ENCODE peak calls at places on chromosomes 5 and 9, in nine cellular contexts. V, Y, T, I, N, C, L, U and Q are unnamed samples.
A peak's percentile ranks its signal among the peaks of the same experiment; 100 is the strongest.

GRCh38 chr9:110015759-110016158 is 192.2 kb downstream of the C9orf152 start:
- DNase-seq in V (no peak), Y (no peak), T (no peak), I (no peak), N (peak; percentile 93), C (peak; percentile 88), L (no peak), U (no peak), Q (no peak)

GRCh38 chr5:159907689-159908088 is 8.6 kb upstream of the ADRA1B start:
- DNase-seq in V (no peak), Y (no peak), T (no peak), I (no peak), N (no peak), C (no peak), L (no peak), U (no peak), Q (no peak)

GRCh38 chr5:159850192-159850573 is 66.1 kb upstream of the ADRA1B start:
- DNase-seq in V (no peak), Y (no peak), T (no peak), I (no peak), N (peak; percentile 76), C (peak; percentile 90), L (no peak), U (no peak), Q (peak; percentile 88)

GRCh38 chr9:13845460-13845859 is 468.5 kb downstream of the NFIB start:
- DNase-seq in V (no peak), Y (no peak), T (no peak), I (no peak), N (no peak), C (peak; percentile 81), L (no peak), U (no peak), Q (no peak)

GRCh38 chr5:168408561-168409321 is 77.5 kb upstream of the RARS1 start:
- DNase-seq in V (no peak), Y (no peak), T (no peak), I (no peak), N (no peak), C (peak; percentile 60), L (no peak), U (no peak), Q (no peak)

GRCh38 chr9:92781902-92782301 is 17.3 kb upstream of the BICD2 start:
- DNase-seq in V (no peak), Y (no peak), T (no peak), I (no peak), N (peak; percentile 86), C (no peak), L (no peak), U (no peak), Q (no peak)

GRCh38 chr9:36974731-36975130 is 59.3 kb downstream of the PAX5 start:
- DNase-seq in V (peak; percentile 24), Y (no peak), T (peak; percentile 33), I (no peak), N (no peak), C (no peak), L (no peak), U (no peak), Q (no peak)

GRCh38 chr5:44645502-44645901 is 163.2 kb upstream of the MRPS30 start:
- DNase-seq in V (no peak), Y (no peak), T (no peak), I (no peak), N (no peak), C (no peak), L (no peak), U (no peak), Q (no peak)

GRCh38 chr9:5608298-5609254 is 20.3 kb upstream of the RIC1 start:
- DNase-seq in V (no peak), Y (no peak), T (no peak), I (peak; percentile 19), N (no peak), C (peak; percentile 69), L (no peak), U (no peak), Q (no peak)

GRCh38 chr9:127162046-127162445 is 39.6 kb upstream of the ANGPTL2 start:
- DNase-seq in V (no peak), Y (peak; percentile 4), T (no peak), I (no peak), N (no peak), C (no peak), L (no peak), U (no peak), Q (peak; percentile 47)

GRCh38 chr5:74085782-74086181 is 459.8 kb downstream of the ARHGEF28 start:
- DNase-seq in V (no peak), Y (no peak), T (no peak), I (no peak), N (no peak), C (no peak), L (no peak), U (no peak), Q (no peak)

GRCh38 chr9:120755827-120756434 is 37.3 kb downstream of the FBXW2 start:
- DNase-seq in V (peak; percentile 64), Y (peak; percentile 18), T (peak; percentile 50), I (peak; percentile 70), N (peak; percentile 90), C (peak; percentile 53), L (peak; percentile 70), U (no peak), Q (no peak)

GRCh38 chr9:12666813-12667212 is 26.4 kb upstream of the TYRP1 start:
- DNase-seq in V (no peak), Y (no peak), T (no peak), I (no peak), N (no peak), C (no peak), L (no peak), U (no peak), Q (no peak)

GRCh38 chr9:35518212-35518917 is 28.5 kb downstream of the RUSC2 start:
- DNase-seq in V (peak; percentile 42), Y (no peak), T (peak; percentile 82), I (peak; percentile 56), N (peak; percentile 96), C (peak; percentile 71), L (no peak), U (no peak), Q (no peak)

GRCh38 chr9:74770508-74771261 is 117.0 kb downstream of the TRPM6 start:
- DNase-seq in V (peak; percentile 35), Y (peak; percentile 8), T (peak; percentile 91), I (peak; percentile 57), N (peak; percentile 39), C (peak; percentile 28), L (peak; percentile 44), U (no peak), Q (no peak)

GRCh38 chr9:21294325-21294724 is 10.8 kb downstream of the IFNA5 start:
- DNase-seq in V (no peak), Y (no peak), T (no peak), I (peak; percentile 19), N (peak; percentile 69), C (peak; percentile 63), L (no peak), U (no peak), Q (no peak)

GRCh38 chr5:57302643-57303042 is 128.8 kb downstream of the GPBP1 start:
- DNase-seq in V (no peak), Y (no peak), T (no peak), I (no peak), N (no peak), C (peak; percentile 28), L (no peak), U (no peak), Q (no peak)

GRCh38 chr9:120909904-120910303 is 16.7 kb downstream of the TRAF1 start:
- DNase-seq in V (no peak), Y (no peak), T (no peak), I (no peak), N (peak; percentile 45), C (no peak), L (no peak), U (no peak), Q (no peak)

GRCh38 chr9:24245988-24246387 is 299.7 kb downstream of the IZUMO3 start:
- DNase-seq in V (no peak), Y (no peak), T (no peak), I (no peak), N (peak; percentile 26), C (peak; percentile 23), L (no peak), U (no peak), Q (no peak)

GRCh38 chr5:102958481-102959011 is 161.4 kb downstream of the GIN1 start:
- DNase-seq in V (no peak), Y (no peak), T (no peak), I (no peak), N (no peak), C (peak; percentile 66), L (no peak), U (no peak), Q (no peak)
- TF ChIP-seq CTCF in V (no peak), Y (no peak), T (no peak), I (no peak), N (no peak), C (no peak), L (no peak), U (no peak), Q (no peak)

DNA sequence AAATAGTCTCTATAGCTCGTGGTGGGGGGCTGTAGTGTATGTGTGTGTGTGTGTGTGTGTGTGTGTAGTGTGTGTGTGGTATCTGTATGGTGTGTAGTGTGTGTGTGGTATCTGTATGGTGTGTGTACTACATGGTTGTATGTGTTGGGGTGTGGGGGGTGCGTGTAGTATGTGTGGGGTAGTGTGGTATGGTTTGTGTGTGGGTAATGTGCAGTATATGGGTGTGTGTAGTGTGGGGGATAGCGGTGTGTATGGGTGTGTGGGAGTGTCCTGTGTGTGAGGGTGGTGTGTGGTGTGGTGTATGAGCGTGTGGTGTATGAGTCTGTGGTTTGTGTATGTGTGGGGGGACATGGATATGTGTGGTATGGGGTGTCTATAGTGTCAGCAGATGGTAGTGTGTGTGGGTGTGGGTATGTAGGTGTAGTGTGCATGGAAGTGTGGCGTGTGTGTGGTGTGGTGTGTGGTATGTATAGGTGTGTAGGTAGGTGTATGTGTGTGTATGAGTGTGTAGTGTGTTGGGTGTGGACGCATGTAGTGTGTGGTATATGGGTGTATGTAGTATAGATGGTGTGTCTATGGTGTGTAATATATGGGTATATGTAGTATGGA is 145.8 kb upstream of the IQGAP2 start:
- DNase-seq in V (no peak), Y (no peak), T (no peak), I (no peak), N (no peak), C (no peak), L (no peak), U (no peak), Q (no peak)
- TF ChIP-seq CTCF in V (no peak), Y (no peak), T (no peak), I (no peak), N (no peak), C (no peak), L (no peak), U (no peak), Q (no peak)

DNA sequence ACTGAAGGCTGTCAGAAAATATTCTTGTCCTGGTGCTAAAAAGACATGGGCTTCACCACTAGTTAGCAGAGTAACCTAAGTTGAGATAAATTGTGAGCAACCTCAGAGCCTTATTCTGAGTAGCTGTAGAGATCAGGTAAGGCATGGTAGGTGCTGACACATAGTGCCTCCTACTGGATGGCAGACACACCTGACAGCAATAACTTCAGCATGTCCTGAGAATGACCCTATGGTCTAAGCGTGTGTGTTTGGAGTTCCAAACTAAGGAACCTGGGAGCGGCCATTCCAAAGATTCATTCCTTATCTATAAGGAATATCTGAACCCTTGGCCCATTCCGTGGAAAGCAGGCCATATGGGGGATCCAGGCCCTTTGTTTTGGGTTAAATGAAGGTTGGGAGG is 46.0 kb downstream of the SLC28A3 start:
- DNase-seq in V (no peak), Y (no peak), T (peak; percentile 59), I (no peak), N (no peak), C (no peak), L (no peak), U (no peak), Q (no peak)
- TF ChIP-seq CTCF in V (no peak), Y (no peak), T (peak; percentile 75), I (no peak), N (no peak), C (no peak), L (peak; percentile 46), U (no peak), Q (no peak)

GRCh38 chr9:27387722-27388121 is 90.8 kb upstream of the EQTN start:
- DNase-seq in V (no peak), Y (no peak), T (no peak), I (no peak), N (no peak), C (no peak), L (no peak), U (no peak), Q (no peak)
- TF ChIP-seq CTCF in V (no peak), Y (no peak), T (no peak), I (no peak), N (no peak), C (no peak), L (no peak), U (no peak), Q (no peak)